ENCODE peak calls at places on chromosomes 16 and 17, in four cellular contexts. One of them, this sample, is unnamed.

GRCh38 chr16:1877089-1877488 is 5.1 kb upstream of the MEIOB start:
- DNase-seq in retina: no peak
- DNase-seq in occipital lobe: no peak
- DNase-seq in AG08395: no peak
- DNase-seq in this sample: no peak

GRCh38 chr16:69107311-69107962 is 2.0 kb downstream of the HAS3 start:
- DNase-seq in retina: peak; percentile 72
- DNase-seq in occipital lobe: no peak
- DNase-seq in AG08395: peak; percentile 44
- DNase-seq in this sample: no peak

GRCh38 chr16:797120-797420 is 3.5 kb downstream of the GNG13 start:
- DNase-seq in retina: no peak
- DNase-seq in occipital lobe: no peak
- DNase-seq in AG08395: no peak
- DNase-seq in this sample: no peak

GRCh38 chr16:85079785-85080602 is 32.3 kb downstream of the CIBAR2 start:
- DNase-seq in retina: no peak
- DNase-seq in occipital lobe: no peak
- DNase-seq in AG08395: no peak
- DNase-seq in this sample: no peak

GRCh38 chr17:59219992-59220327 is 351 bp upstream of the GDPD1 start:
- DNase-seq in retina: no peak
- DNase-seq in occipital lobe: no peak
- DNase-seq in AG08395: no peak
- DNase-seq in this sample: no peak

GRCh38 chr17:19294443-19294842 is 57.3 kb downstream of the EPN2 start:
- DNase-seq in retina: no peak
- DNase-seq in occipital lobe: no peak
- DNase-seq in AG08395: no peak
- DNase-seq in this sample: no peak

GRCh38 chr17:28347261-28347891 is 10.0 kb downstream of the POLDIP2 start:
- DNase-seq in retina: no peak
- DNase-seq in occipital lobe: no peak
- DNase-seq in AG08395: peak; percentile 92
- DNase-seq in this sample: peak; percentile 84

GRCh38 chr16:3876695-3877094 is 3.8 kb downstream of the CREBBP start:
- DNase-seq in retina: no peak
- DNase-seq in occipital lobe: no peak
- DNase-seq in AG08395: peak; percentile 30
- DNase-seq in this sample: no peak

GRCh38 chr16:31094088-31094423 is 541 bp downstream of the VKORC1 start:
- DNase-seq in retina: no peak
- DNase-seq in occipital lobe: no peak
- DNase-seq in AG08395: no peak
- DNase-seq in this sample: no peak

GRCh38 chr17:18184143-18185007 is 747 bp downstream of the ALKBH5 start:
- DNase-seq in retina: peak; percentile 70
- DNase-seq in occipital lobe: no peak
- DNase-seq in AG08395: no peak
- DNase-seq in this sample: no peak

GRCh38 chr17:10768766-10769383 is 35.0 kb downstream of the TMEM238L start:
- DNase-seq in retina: no peak
- DNase-seq in occipital lobe: no peak
- DNase-seq in AG08395: no peak
- DNase-seq in this sample: no peak

GRCh38 chr17:17545031-17545820 is 46.3 kb downstream of the PEMT start:
- DNase-seq in retina: no peak
- DNase-seq in occipital lobe: peak; percentile 48
- DNase-seq in AG08395: peak; percentile 87
- DNase-seq in this sample: peak; percentile 21

GRCh38 chr17:64056269-64057005 is 36.0 kb upstream of the ICAM2 start:
- DNase-seq in retina: no peak
- DNase-seq in occipital lobe: no peak
- DNase-seq in AG08395: no peak
- DNase-seq in this sample: no peak

GRCh38 chr17:19301973-19302372 is 60.5 kb downstream of the B9D1 start:
- DNase-seq in retina: no peak
- DNase-seq in occipital lobe: no peak
- DNase-seq in AG08395: no peak
- DNase-seq in this sample: no peak

GRCh38 chr16:48057085-48057484 is 98.7 kb downstream of the ABCC12 start:
- DNase-seq in retina: no peak
- DNase-seq in occipital lobe: no peak
- DNase-seq in AG08395: no peak
- DNase-seq in this sample: no peak

GRCh38 chr17:43399839-43400328 is 1.1 kb downstream of the ARL4D start:
- DNase-seq in retina: no peak
- DNase-seq in occipital lobe: no peak
- DNase-seq in AG08395: no peak
- DNase-seq in this sample: no peak

GRCh38 chr16:70254095-70254964 is 2.6 kb upstream of the EXOSC6 start:
- DNase-seq in retina: no peak
- DNase-seq in occipital lobe: no peak
- DNase-seq in AG08395: no peak
- DNase-seq in this sample: no peak

GRCh38 chr17:8005357-8005756 is 2.9 kb downstream of the GUCY2D start:
- DNase-seq in retina: no peak
- DNase-seq in occipital lobe: no peak
- DNase-seq in AG08395: peak; percentile 40
- DNase-seq in this sample: no peak

GRCh38 chr17:56956992-56957391 is 3.9 kb downstream of the COIL start:
- DNase-seq in retina: no peak
- DNase-seq in occipital lobe: no peak
- DNase-seq in AG08395: no peak
- DNase-seq in this sample: no peak

GRCh38 chr16:66705790-66706505 is 9.4 kb upstream of the CMTM4 start:
- DNase-seq in retina: no peak
- DNase-seq in occipital lobe: no peak
- DNase-seq in AG08395: peak; percentile 76
- DNase-seq in this sample: no peak

GRCh38 chr16:88798772-88799455 is 4.7 kb upstream of the CDT1 start:
- DNase-seq in retina: no peak
- DNase-seq in occipital lobe: no peak
- DNase-seq in AG08395: no peak
- DNase-seq in this sample: no peak

GRCh38 chr17:36066365-36066945 is 2.4 kb downstream of the CCL18 start:
- DNase-seq in retina: no peak
- DNase-seq in occipital lobe: no peak
- DNase-seq in AG08395: no peak
- DNase-seq in this sample: no peak

GRCh38 chr17:6497496-6498221 is 53.4 kb downstream of the PIMREG start:
- DNase-seq in retina: peak; percentile 30
- DNase-seq in occipital lobe: no peak
- DNase-seq in AG08395: no peak
- DNase-seq in this sample: no peak

GRCh38 chr17:37177234-37177633 is 198.6 kb upstream of the C17orf78 start:
- DNase-seq in retina: peak; percentile 13
- DNase-seq in occipital lobe: no peak
- DNase-seq in AG08395: no peak
- DNase-seq in this sample: no peak

GRCh38 chr16:1973461-1974156 is 1.8 kb downstream of the TBL3 start:
- DNase-seq in retina: no peak
- DNase-seq in occipital lobe: no peak
- DNase-seq in AG08395: no peak
- DNase-seq in this sample: no peak